ENCODE peak calls at places on chromosome 6, in eight cellular contexts. D is T-helper 1 cell; N is substantia nigra; Q is NCI-H510A treated with DMSO at 0.1 percent for 48 hours; B is NCI-H1694 treated with DMSO at 0.1 percent for 48 hours; G is activated naive CD8-positive, alpha-beta T cell treated with anti-CD3 and anti-CD28 coated beads, Interleukin-2, amount 50 U/mL, for 24 hours; O is T-cell; P is caudate nucleus. K is an unnamed sample.

GRCh38 chr6:41689171-41690008 is 46.0 kb downstream of the TFEB start:
- DNase-seq in D (no peak), N (no peak), Q (no peak), B (no peak), G (no peak), O (no peak), P (no peak), K (no peak)

GRCh38 chr6:89209457-89209856 is 7.7 kb downstream of the GABRR1 start:
- DNase-seq in D (no peak), N (no peak), Q (no peak), B (no peak), G (no peak), O (no peak), P (no peak), K (no peak)

GRCh38 chr6:117328500-117328899 is 63.1 kb downstream of the VGLL2 start:
- DNase-seq in D (no peak), N (no peak), Q (no peak), B (no peak), G (no peak), O (no peak), P (no peak), K (no peak)

GRCh38 chr6:82507112-82507511 is 143.5 kb downstream of the TPBG start:
- DNase-seq in D (no peak), N (no peak), Q (no peak), B (no peak), G (no peak), O (no peak), P (no peak), K (no peak)

GRCh38 chr6:17032595-17033591 is 69.0 kb upstream of the STMND1 start:
- DNase-seq in D (no peak), N (peak; percentile 49), Q (no peak), B (no peak), G (no peak), O (no peak), P (peak; percentile 67), K (peak; percentile 49)

GRCh38 chr6:98384334-98384733 is 450.0 kb upstream of the POU3F2 start:
- DNase-seq in D (no peak), N (peak; percentile 12), Q (no peak), B (no peak), G (no peak), O (no peak), P (no peak), K (no peak)

GRCh38 chr6:170186006-170186908 is 104.6 kb downstream of the DLL1 start:
- DNase-seq in D (no peak), N (no peak), Q (no peak), B (no peak), G (no peak), O (no peak), P (no peak), K (no peak)

GRCh38 chr6:137237413-137238170 is 18.4 kb upstream of the IFNGR1 start:
- DNase-seq in D (no peak), N (no peak), Q (no peak), B (no peak), G (no peak), O (no peak), P (no peak), K (no peak)

GRCh38 chr6:156599977-156600647 is 177.1 kb upstream of the ARID1B start:
- DNase-seq in D (no peak), N (no peak), Q (no peak), B (no peak), G (no peak), O (no peak), P (no peak), K (peak; percentile 22)

GRCh38 chr6:53793318-53793975 is 1.4 kb upstream of the LRRC1 start:
- DNase-seq in D (no peak), N (peak; percentile 22), Q (peak; percentile 95), B (peak; percentile 42), G (peak; percentile 26), O (no peak), P (peak; percentile 34), K (peak; percentile 64)

GRCh38 chr6:15048367-15048766 is 197.5 kb upstream of the JARID2 start:
- DNase-seq in D (no peak), N (no peak), Q (no peak), B (no peak), G (no peak), O (no peak), P (no peak), K (no peak)

GRCh38 chr6:95094751-95095150 is 482.6 kb upstream of the MANEA start:
- DNase-seq in D (no peak), N (no peak), Q (no peak), B (no peak), G (no peak), O (no peak), P (no peak), K (no peak)

GRCh38 chr6:125952764-125953501 is 3.6 kb upstream of the HINT3 start:
- DNase-seq in D (no peak), N (no peak), Q (peak; percentile 30), B (no peak), G (peak; percentile 34), O (no peak), P (no peak), K (no peak)

GRCh38 chr6:110590821-110591351 is 114.5 kb upstream of the SLC22A16 start:
- DNase-seq in D (no peak), N (no peak), Q (no peak), B (no peak), G (no peak), O (no peak), P (no peak), K (no peak)

GRCh38 chr6:34385793-34386195 is 6.7 kb downstream of the NUDT3 start:
- DNase-seq in D (no peak), N (no peak), Q (no peak), B (no peak), G (no peak), O (no peak), P (no peak), K (no peak)

GRCh38 chr6:141610741-141611140 is 522.0 kb upstream of the GJE1 start:
- DNase-seq in D (no peak), N (no peak), Q (no peak), B (no peak), G (no peak), O (no peak), P (no peak), K (no peak)

GRCh38 chr6:43009124-43009523 is 4.6 kb downstream of the MEA1 start:
- DNase-seq in D (no peak), N (peak; percentile 21), Q (peak; percentile 35), B (peak; percentile 13), G (no peak), O (no peak), P (peak; percentile 18), K (peak; percentile 50)

GRCh38 chr6:146028250-146028789 is 542 bp upstream of the GRM1 start:
- DNase-seq in D (peak; percentile 16), N (peak; percentile 12), Q (no peak), B (no peak), G (peak; percentile 50), O (no peak), P (no peak), K (peak; percentile 72)

GRCh38 chr6:158411998-158412397 is 99.7 kb downstream of the TULP4 start:
- DNase-seq in D (no peak), N (no peak), Q (no peak), B (no peak), G (no peak), O (no peak), P (no peak), K (no peak)

GRCh38 chr6:101588343-101588742 is 194.8 kb downstream of the GRIK2 start:
- DNase-seq in D (no peak), N (no peak), Q (no peak), B (no peak), G (no peak), O (no peak), P (peak; percentile 3), K (no peak)

GRCh38 chr6:135266675-135267074 is 85.6 kb downstream of the MYB start:
- DNase-seq in D (no peak), N (no peak), Q (peak; percentile 58), B (no peak), G (no peak), O (no peak), P (no peak), K (no peak)

GRCh38 chr6:19845271-19846046 is 8.3 kb downstream of the ID4 start:
- DNase-seq in D (no peak), N (no peak), Q (no peak), B (no peak), G (no peak), O (no peak), P (no peak), K (no peak)

GRCh38 chr6:168089186-168090063 is 10.4 kb upstream of the FRMD1 start:
- DNase-seq in D (no peak), N (no peak), Q (peak; percentile 57), B (no peak), G (no peak), O (no peak), P (no peak), K (no peak)

GRCh38 chr6:111757342-111757741 is 115.9 kb downstream of the FYN start:
- DNase-seq in D (no peak), N (no peak), Q (no peak), B (no peak), G (no peak), O (no peak), P (no peak), K (no peak)

GRCh38 chr6:40789143-40789764 is 202.1 kb upstream of the LRFN2 start:
- DNase-seq in D (no peak), N (no peak), Q (peak; percentile 19), B (no peak), G (peak; percentile 18), O (peak; percentile 16), P (no peak), K (no peak)

K was measured in cerebellar cortex.